ENCODE peak calls at places on chromosomes 13 and 19, in ten cellular contexts. L, V, U, J, Q, M, I, F, Y and D are unnamed samples.

GRCh38 chr19:410243-410781 is 1.4 kb upstream of the C2CD4C start:
- DNase-seq in L (no peak), V (no peak), U (no peak), J (no peak), Q (no peak), M (no peak), I (no peak), F (no peak), Y (no peak), D (no peak)

GRCh38 chr19:45485301-45486077 is 11.4 kb downstream of the RTN2 start:
- DNase-seq in L (peak), V (peak), U (peak), J (peak), Q (peak), M (peak), I (peak), F (peak), Y (peak), D (peak)

GRCh38 chr13:95624020-95624419 is 20.5 kb downstream of the DZIP1 start:
- DNase-seq in L (no peak), V (peak), U (peak), J (no peak), Q (peak), M (peak), I (peak), F (peak), Y (no peak), D (peak)

GRCh38 chr13:84430015-84430414 is 547.7 kb upstream of the SLITRK1 start:
- DNase-seq in L (no peak), V (no peak), U (no peak), J (no peak), Q (no peak), M (no peak), I (no peak), F (no peak), Y (no peak), D (no peak)

GRCh38 chr19:54928299-54928698 is 19.0 kb downstream of the NLRP7 start:
- DNase-seq in L (no peak), V (no peak), U (no peak), J (no peak), Q (no peak), M (no peak), I (no peak), F (no peak), Y (no peak), D (no peak)

GRCh38 chr13:33191425-33192221 is 93.9 kb downstream of the STARD13 start:
- DNase-seq in L (no peak), V (no peak), U (no peak), J (no peak), Q (no peak), M (no peak), I (no peak), F (no peak), Y (no peak), D (no peak)

GRCh38 chr13:44978328-44978727 is 10.9 kb downstream of the NUFIP1 start:
- DNase-seq in L (no peak), V (no peak), U (no peak), J (no peak), Q (no peak), M (no peak), I (no peak), F (no peak), Y (no peak), D (no peak)

GRCh38 chr13:49637989-49638388 is 9.7 kb downstream of the ARL11 start:
- DNase-seq in L (no peak), V (no peak), U (no peak), J (no peak), Q (no peak), M (no peak), I (no peak), F (peak), Y (no peak), D (no peak)

GRCh38 chr19:8421484-8422461 is 8.7 kb downstream of the MARCHF2 start:
- DNase-seq in L (no peak), V (no peak), U (no peak), J (no peak), Q (no peak), M (no peak), I (no peak), F (no peak), Y (no peak), D (no peak)

GRCh38 chr13:112722433-112723250 is 32.8 kb downstream of the ATP11A start:
- DNase-seq in L (no peak), V (no peak), U (no peak), J (no peak), Q (peak), M (no peak), I (no peak), F (no peak), Y (no peak), D (no peak)

GRCh38 chr19:23817519-23817918 is 58.8 kb upstream of the ZNF681 start:
- DNase-seq in L (peak), V (no peak), U (peak), J (no peak), Q (peak), M (peak), I (no peak), F (no peak), Y (no peak), D (peak)

GRCh38 chr13:64684108-64684507 is 2546.0 kb downstream of the PCDH9 start:
- DNase-seq in L (no peak), V (no peak), U (no peak), J (no peak), Q (no peak), M (no peak), I (no peak), F (no peak), Y (no peak), D (no peak)

GRCh38 chr19:33514885-33515485 is 6.6 kb downstream of the PEPD start:
- DNase-seq in L (no peak), V (no peak), U (no peak), J (no peak), Q (no peak), M (no peak), I (no peak), F (no peak), Y (no peak), D (no peak)

GRCh38 chr19:54123682-54124081 is 8.1 kb downstream of the PRPF31 start:
- DNase-seq in L (no peak), V (no peak), U (no peak), J (no peak), Q (no peak), M (no peak), I (no peak), F (no peak), Y (no peak), D (no peak)

GRCh38 chr19:15577184-15577771 is 37.7 kb upstream of the CYP4F8 start:
- DNase-seq in L (no peak), V (no peak), U (no peak), J (no peak), Q (no peak), M (no peak), I (no peak), F (no peak), Y (no peak), D (no peak)

GRCh38 chr13:34926513-34926912 is 15.6 kb upstream of the NBEA start:
- DNase-seq in L (no peak), V (no peak), U (no peak), J (no peak), Q (peak), M (no peak), I (no peak), F (no peak), Y (no peak), D (no peak)

GRCh38 chr19:14102756-14103155 is 12.2 kb upstream of the SAMD1 start:
- DNase-seq in L (no peak), V (no peak), U (no peak), J (no peak), Q (no peak), M (no peak), I (no peak), F (no peak), Y (no peak), D (no peak)

GRCh38 chr19:14022469-14022868 is 5.5 kb upstream of the RLN3 start:
- DNase-seq in L (no peak), V (no peak), U (no peak), J (no peak), Q (no peak), M (no peak), I (no peak), F (no peak), Y (no peak), D (no peak)

GRCh38 chr13:24802074-24802473 is 38.1 kb downstream of the RNF17 start:
- DNase-seq in L (no peak), V (no peak), U (no peak), J (no peak), Q (peak), M (no peak), I (no peak), F (no peak), Y (no peak), D (no peak)

GRCh38 chr19:55654323-55654832 is 457 bp upstream of the U2AF2 start:
- DNase-seq in L (peak), V (peak), U (peak), J (peak), Q (peak), M (peak), I (peak), F (peak), Y (peak), D (peak)